ENCODE peak calls at places on chromosomes 6 and 20, in seven cellular contexts. One of them, this sample, is unnamed.
A peak's percentile ranks its signal among the peaks of the same experiment; 100 is the strongest.

GRCh38 chr6:22622390-22622789 is 53.0 kb downstream of the HDGFL1 start:
- DNase-seq in AG04450: no peak
- DNase-seq in OCI-LY7: no peak
- DNase-seq in fibroblast of pulmonary artery: no peak
- DNase-seq in stomach: no peak
- DNase-seq in spleen: no peak
- DNase-seq in sigmoid colon: no peak
- DNase-seq in this sample: no peak

GRCh38 chr6:20873425-20874190 is 339.4 kb downstream of the CDKAL1 start:
- DNase-seq in AG04450: no peak
- DNase-seq in OCI-LY7: no peak
- DNase-seq in fibroblast of pulmonary artery: peak; percentile 50
- DNase-seq in stomach: no peak
- DNase-seq in spleen: no peak
- DNase-seq in sigmoid colon: no peak
- DNase-seq in this sample: peak; percentile 64

GRCh38 chr20:19850190-19850533 is 92.1 kb downstream of the RIN2 start:
- DNase-seq in AG04450: no peak
- DNase-seq in OCI-LY7: no peak
- DNase-seq in fibroblast of pulmonary artery: peak; percentile 47
- DNase-seq in stomach: no peak
- DNase-seq in spleen: no peak
- DNase-seq in sigmoid colon: peak; percentile 80
- DNase-seq in this sample: peak; percentile 36

GRCh38 chr6:120826253-120826652 is 508.0 kb downstream of the TBC1D32 start:
- DNase-seq in AG04450: no peak
- DNase-seq in OCI-LY7: peak; percentile 4
- DNase-seq in fibroblast of pulmonary artery: peak; percentile 5
- DNase-seq in stomach: peak; percentile 55
- DNase-seq in spleen: no peak
- DNase-seq in sigmoid colon: no peak
- DNase-seq in this sample: peak; percentile 17

GRCh38 chr20:45229264-45230056 is 8.3 kb downstream of the SEMG2 start:
- DNase-seq in AG04450: no peak
- DNase-seq in OCI-LY7: peak; percentile 51
- DNase-seq in fibroblast of pulmonary artery: peak; percentile 7
- DNase-seq in stomach: peak; percentile 63
- DNase-seq in spleen: peak; percentile 84
- DNase-seq in sigmoid colon: no peak
- DNase-seq in this sample: peak; percentile 7

GRCh38 chr6:47690209-47690608 is 8.2 kb upstream of the ADGRF4 start:
- DNase-seq in AG04450: no peak
- DNase-seq in OCI-LY7: no peak
- DNase-seq in fibroblast of pulmonary artery: no peak
- DNase-seq in stomach: no peak
- DNase-seq in spleen: no peak
- DNase-seq in sigmoid colon: no peak
- DNase-seq in this sample: no peak

GRCh38 chr20:58845706-58846105 is 5.0 kb downstream of the GNAS-AS1 start:
- DNase-seq in AG04450: no peak
- DNase-seq in OCI-LY7: no peak
- DNase-seq in fibroblast of pulmonary artery: no peak
- DNase-seq in stomach: no peak
- DNase-seq in spleen: no peak
- DNase-seq in sigmoid colon: no peak
- DNase-seq in this sample: no peak

GRCh38 chr6:119129968-119130484 is 51.6 kb upstream of the FAM184A start:
- DNase-seq in AG04450: no peak
- DNase-seq in OCI-LY7: no peak
- DNase-seq in fibroblast of pulmonary artery: peak; percentile 68
- DNase-seq in stomach: no peak
- DNase-seq in spleen: no peak
- DNase-seq in sigmoid colon: no peak
- DNase-seq in this sample: peak; percentile 69

GRCh38 chr6:17863971-17864754 is 123.3 kb downstream of the KIF13A start:
- DNase-seq in AG04450: no peak
- DNase-seq in OCI-LY7: no peak
- DNase-seq in fibroblast of pulmonary artery: peak; percentile 33
- DNase-seq in stomach: no peak
- DNase-seq in spleen: no peak
- DNase-seq in sigmoid colon: peak; percentile 68
- DNase-seq in this sample: peak; percentile 38

GRCh38 chr20:53126185-53126584 is 154.0 kb downstream of the TSHZ2 start:
- DNase-seq in AG04450: no peak
- DNase-seq in OCI-LY7: no peak
- DNase-seq in fibroblast of pulmonary artery: no peak
- DNase-seq in stomach: no peak
- DNase-seq in spleen: no peak
- DNase-seq in sigmoid colon: no peak
- DNase-seq in this sample: no peak

GRCh38 chr20:48393311-48393685 is 434.5 kb downstream of the PREX1 start:
- DNase-seq in AG04450: no peak
- DNase-seq in OCI-LY7: no peak
- DNase-seq in fibroblast of pulmonary artery: no peak
- DNase-seq in stomach: no peak
- DNase-seq in spleen: no peak
- DNase-seq in sigmoid colon: no peak
- DNase-seq in this sample: no peak

GRCh38 chr20:48390981-48391380 is 436.8 kb downstream of the PREX1 start:
- DNase-seq in AG04450: no peak
- DNase-seq in OCI-LY7: no peak
- DNase-seq in fibroblast of pulmonary artery: no peak
- DNase-seq in stomach: no peak
- DNase-seq in spleen: no peak
- DNase-seq in sigmoid colon: no peak
- DNase-seq in this sample: no peak

GRCh38 chr20:48394415-48395081 is 433.3 kb downstream of the PREX1 start:
- DNase-seq in AG04450: no peak
- DNase-seq in OCI-LY7: no peak
- DNase-seq in fibroblast of pulmonary artery: no peak
- DNase-seq in stomach: no peak
- DNase-seq in spleen: no peak
- DNase-seq in sigmoid colon: no peak
- DNase-seq in this sample: no peak

GRCh38 chr20:48392407-48393310 is 435.1 kb downstream of the PREX1 start:
- DNase-seq in AG04450: no peak
- DNase-seq in OCI-LY7: no peak
- DNase-seq in fibroblast of pulmonary artery: no peak
- DNase-seq in stomach: no peak
- DNase-seq in spleen: no peak
- DNase-seq in sigmoid colon: no peak
- DNase-seq in this sample: no peak

DNA sequence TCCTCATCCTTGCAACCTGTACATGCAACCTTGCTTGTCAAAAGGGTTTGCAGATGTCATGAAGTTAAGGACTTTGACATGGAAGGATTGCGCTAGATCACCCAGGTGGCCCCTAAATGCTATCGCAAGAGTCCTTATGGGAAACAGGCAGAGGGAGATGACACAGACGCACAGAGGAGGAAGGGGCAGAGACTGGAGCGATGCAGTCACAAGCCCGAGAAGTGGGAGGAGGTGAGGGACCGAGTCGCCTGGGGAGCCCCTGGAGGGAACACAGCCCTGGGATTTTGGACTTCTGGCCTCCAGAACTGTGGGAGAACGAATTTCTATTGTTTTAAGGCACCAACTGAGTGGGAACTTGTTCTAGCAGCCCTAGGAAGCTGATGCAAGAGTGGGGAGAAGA is 434.1 kb downstream of the PREX1 start:
- DNase-seq in AG04450: no peak
- DNase-seq in OCI-LY7: no peak
- DNase-seq in fibroblast of pulmonary artery: no peak
- DNase-seq in stomach: no peak
- DNase-seq in spleen: no peak
- DNase-seq in sigmoid colon: no peak
- DNase-seq in this sample: no peak
- TF ChIP-seq CTCF in AG04450: no peak
- TF ChIP-seq CTCF in OCI-LY7: no peak
- TF ChIP-seq CTCF in fibroblast of pulmonary artery: no peak
- TF ChIP-seq CTCF in stomach: no peak
- TF ChIP-seq CTCF in spleen: no peak
- TF ChIP-seq CTCF in sigmoid colon: no peak
- TF ChIP-seq CTCF in this sample: no peak

GRCh38 chr20:4776079-4776630 is 54.4 kb downstream of the PRND start:
- DNase-seq in AG04450: no peak
- DNase-seq in OCI-LY7: no peak
- DNase-seq in fibroblast of pulmonary artery: no peak
- DNase-seq in stomach: no peak
- DNase-seq in spleen: no peak
- DNase-seq in sigmoid colon: no peak
- DNase-seq in this sample: no peak

GRCh38 chr20:4780245-4780644 is 58.5 kb downstream of the PRND start:
- DNase-seq in AG04450: no peak
- DNase-seq in OCI-LY7: peak; percentile 32
- DNase-seq in fibroblast of pulmonary artery: no peak
- DNase-seq in stomach: no peak
- DNase-seq in spleen: no peak
- DNase-seq in sigmoid colon: no peak
- DNase-seq in this sample: no peak

GRCh38 chr20:4781637-4782349 is 60.1 kb downstream of the PRND start:
- DNase-seq in AG04450: no peak
- DNase-seq in OCI-LY7: no peak
- DNase-seq in fibroblast of pulmonary artery: no peak
- DNase-seq in stomach: no peak
- DNase-seq in spleen: no peak
- DNase-seq in sigmoid colon: no peak
- DNase-seq in this sample: no peak

GRCh38 chr20:4782373-4782772 is 60.7 kb downstream of the PRND start:
- DNase-seq in AG04450: no peak
- DNase-seq in OCI-LY7: no peak
- DNase-seq in fibroblast of pulmonary artery: no peak
- DNase-seq in stomach: no peak
- DNase-seq in spleen: no peak
- DNase-seq in sigmoid colon: no peak
- DNase-seq in this sample: no peak

DNA sequence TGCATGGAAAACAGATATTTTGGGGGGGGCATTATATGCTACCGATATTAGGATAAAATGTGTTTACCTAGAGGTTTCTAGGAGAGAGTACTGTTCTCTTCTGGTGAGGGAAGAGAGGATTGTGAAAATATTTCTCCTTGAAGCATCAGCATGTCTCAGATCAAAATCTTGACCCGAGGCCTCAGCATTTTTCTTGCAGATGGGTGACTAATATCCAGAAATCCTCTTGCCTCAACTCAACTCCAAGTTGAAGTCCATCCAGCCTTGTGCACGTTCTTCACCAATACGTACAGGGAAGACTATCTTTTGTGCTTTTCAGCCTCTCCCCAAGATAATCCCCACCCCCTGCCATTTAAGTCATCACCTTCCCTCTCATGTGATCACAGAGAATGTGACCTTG is 59.5 kb downstream of the PRND start:
- DNase-seq in AG04450: no peak
- DNase-seq in OCI-LY7: no peak
- DNase-seq in fibroblast of pulmonary artery: no peak
- DNase-seq in stomach: no peak
- DNase-seq in spleen: no peak
- DNase-seq in sigmoid colon: no peak
- DNase-seq in this sample: no peak
- H3K4me3 ChIP-seq in AG04450: no peak overlapping the region
- H3K4me3 ChIP-seq in OCI-LY7: no peak overlapping the region
- H3K4me3 ChIP-seq in fibroblast of pulmonary artery: no peak overlapping the region
- H3K4me3 ChIP-seq in stomach: no peak overlapping the region
- H3K4me3 ChIP-seq in spleen: no peak overlapping the region
- H3K4me3 ChIP-seq in sigmoid colon: no peak overlapping the region
- H3K4me3 ChIP-seq in this sample: no peak overlapping the region

DNA sequence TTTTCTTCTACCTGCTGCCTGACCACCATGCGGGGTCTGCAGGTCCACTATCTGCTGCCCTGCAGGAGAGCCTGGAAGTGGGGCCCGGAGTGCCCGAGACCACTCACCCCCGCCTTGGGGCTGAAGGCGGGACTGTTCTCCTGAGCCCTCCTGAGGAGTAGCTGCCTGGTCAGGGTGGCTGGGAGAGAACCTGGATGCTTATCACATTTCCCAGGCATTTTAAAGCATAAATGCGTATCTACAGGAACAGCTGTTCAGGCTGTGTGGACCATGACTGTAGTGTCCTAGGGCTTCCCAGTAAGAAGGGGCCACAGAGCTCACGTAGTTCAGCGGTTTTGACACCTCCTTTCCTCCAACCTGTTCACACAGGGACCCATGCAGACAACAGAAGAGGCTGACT is 123.3 kb downstream of the AGPAT4 start:
- DNase-seq in AG04450: no peak
- DNase-seq in OCI-LY7: no peak
- DNase-seq in fibroblast of pulmonary artery: no peak
- DNase-seq in stomach: no peak
- DNase-seq in spleen: no peak
- DNase-seq in sigmoid colon: peak; percentile 41
- DNase-seq in this sample: no peak
- TF ChIP-seq CTCF in AG04450: no peak
- TF ChIP-seq CTCF in OCI-LY7: no peak
- TF ChIP-seq CTCF in fibroblast of pulmonary artery: no peak
- TF ChIP-seq CTCF in stomach: no peak
- TF ChIP-seq CTCF in spleen: no peak
- TF ChIP-seq CTCF in sigmoid colon: no peak
- TF ChIP-seq CTCF in this sample: no peak

GRCh38 chr6:13427838-13428527 is 59.4 kb downstream of the GFOD1 start:
- DNase-seq in AG04450: no peak
- DNase-seq in OCI-LY7: peak; percentile 72
- DNase-seq in fibroblast of pulmonary artery: no peak
- DNase-seq in stomach: peak; percentile 31
- DNase-seq in spleen: peak; percentile 91
- DNase-seq in sigmoid colon: no peak
- DNase-seq in this sample: no peak
- H3K4me3 ChIP-seq in AG04450: no peak overlapping the region
- H3K4me3 ChIP-seq in OCI-LY7: peak overlapping the region; percentile 6
- H3K4me3 ChIP-seq in fibroblast of pulmonary artery: no peak overlapping the region
- H3K4me3 ChIP-seq in stomach: no peak overlapping the region
- H3K4me3 ChIP-seq in spleen: no peak overlapping the region
- H3K4me3 ChIP-seq in sigmoid colon: no peak overlapping the region
- H3K4me3 ChIP-seq in this sample: no peak overlapping the region

This sample was measured in choroid plexus epithelial cell.